ENCODE peak calls at places on chromosomes 5 and 9, in four cellular contexts. R is NB4; N is stimulated activated CD4-positive, alpha-beta T cell treated with anti-CD3 and anti-CD28 coated beads, TNF-alpha, amount 100 ng/mL, for 1 hour; Y is nucleus accumbens. Q is an unnamed sample.

GRCh38 chr5:98099448-98100105 is 673.9 kb upstream of the RGMB start:
- DNase-seq in R (no peak), N (no peak), Y (no peak), Q (no peak)

GRCh38 chr9:88523056-88523455 is 11.9 kb upstream of the NXNL2 start:
- DNase-seq in R (no peak), N (no peak), Y (no peak), Q (no peak)

GRCh38 chr5:150904479-150905311 is at the start of gene ZNF300:
- DNase-seq in R (no peak), N (peak), Y (peak), Q (no peak)

GRCh38 chr5:78677777-78678668 is 29.5 kb upstream of the LHFPL2 start:
- DNase-seq in R (peak), N (no peak), Y (no peak), Q (no peak)

GRCh38 chr5:74107899-74108298 is 481.9 kb downstream of the ARHGEF28 start:
- DNase-seq in R (no peak), N (no peak), Y (no peak), Q (no peak)

GRCh38 chr5:111922344-111922743 is 165.3 kb upstream of the NREP start:
- DNase-seq in R (no peak), N (no peak), Y (no peak), Q (no peak)

GRCh38 chr9:129886226-129887174 is 51.2 kb downstream of the USP20 start:
- DNase-seq in R (peak), N (no peak), Y (no peak), Q (no peak)

GRCh38 chr9:125646222-125647100 is 60.5 kb downstream of the MAPKAP1 start:
- DNase-seq in R (no peak), N (no peak), Y (no peak), Q (no peak)

GRCh38 chr5:135364416-135365262 is 34.4 kb downstream of the MACROH2A1 start:
- DNase-seq in R (no peak), N (no peak), Y (no peak), Q (no peak)

GRCh38 chr5:94711785-94712184 is 93.3 kb downstream of the SLF1 start:
- DNase-seq in R (no peak), N (no peak), Y (no peak), Q (no peak)

GRCh38 chr9:17878810-17879370 is 300.0 kb downstream of the SH3GL2 start:
- DNase-seq in R (no peak), N (no peak), Y (no peak), Q (no peak)

GRCh38 chr9:129182625-129183494 is 4.8 kb upstream of the IER5L start:
- DNase-seq in R (peak), N (no peak), Y (no peak), Q (peak)

GRCh38 chr9:9820411-9820810 is 792.4 kb downstream of the PTPRD start:
- DNase-seq in R (no peak), N (no peak), Y (no peak), Q (no peak)

GRCh38 chr9:27549196-27549737 is 19.7 kb upstream of the MOB3B start:
- DNase-seq in R (no peak), N (no peak), Y (no peak), Q (no peak)

GRCh38 chr9:130689937-130690700 is 3.5 kb upstream of the EXOSC2 start:
- DNase-seq in R (peak), N (no peak), Y (peak), Q (peak)

GRCh38 chr5:137310051-137310730 is 188.9 kb downstream of the SPOCK1 start:
- DNase-seq in R (no peak), N (no peak), Y (no peak), Q (no peak)

GRCh38 chr5:161093105-161093504 is 241.1 kb upstream of the ATP10B start:
- DNase-seq in R (no peak), N (no peak), Y (no peak), Q (no peak)

GRCh38 chr5:41870621-41871048 is 410 bp upstream of the OXCT1 start:
- DNase-seq in R (no peak), N (no peak), Y (no peak), Q (no peak)

GRCh38 chr5:125390316-125390715 is 643.9 kb upstream of the ZNF608 start:
- DNase-seq in R (no peak), N (no peak), Y (no peak), Q (no peak)

GRCh38 chr5:77177576-77177975 is 32.9 kb upstream of the PDE8B start:
- DNase-seq in R (no peak), N (no peak), Y (no peak), Q (no peak)

GRCh38 chr9:28293691-28294090 is 720.4 kb upstream of the C9orf72 start:
- DNase-seq in R (no peak), N (no peak), Y (no peak), Q (no peak)

GRCh38 chr9:34072410-34072809 is 23.7 kb upstream of the UBAP2 start:
- DNase-seq in R (no peak), N (no peak), Y (no peak), Q (no peak)

GRCh38 chr5:38783011-38783551 is 62.7 kb upstream of the OSMR start:
- DNase-seq in R (peak), N (no peak), Y (no peak), Q (no peak)